ENCODE peak calls at places on chromosomes 16 and 17, in seven cellular contexts. One of them, this sample, is unnamed. For H3K4me1 and H3K9me3, the result is how much of the 10 kb centered on the place peaks cover.

GRCh38 chr16:2894231-2894630 is 11.2 kb downstream of the FLYWCH2 start:
- DNase-seq in H1: no peak
- DNase-seq in K562: no peak
- DNase-seq in transverse colon: no peak
- DNase-seq in suprapubic skin: no peak
- DNase-seq in sigmoid colon: no peak
- DNase-seq in GM12878: no peak
- DNase-seq in this sample: no peak

GRCh38 chr16:78390070-78390469 is 290.6 kb downstream of the WWOX start:
- DNase-seq in transverse colon: no peak
- DNase-seq in H1: no peak
- DNase-seq in suprapubic skin: no peak
- DNase-seq in GM12878: no peak
- DNase-seq in sigmoid colon: no peak
- DNase-seq in K562: no peak
- DNase-seq in this sample: no peak

GRCh38 chr17:1752425-1752941 is 9.4 kb upstream of the SERPINF1 start:
- DNase-seq in transverse colon: peak
- DNase-seq in K562: no peak
- DNase-seq in sigmoid colon: no peak
- DNase-seq in GM12878: no peak
- DNase-seq in H1: no peak
- DNase-seq in suprapubic skin: no peak
- DNase-seq in this sample: peak

GRCh38 chr17:6471531-6472465 is 27.5 kb downstream of the PIMREG start:
- DNase-seq in suprapubic skin: no peak
- DNase-seq in H1: no peak
- DNase-seq in K562: peak
- DNase-seq in transverse colon: no peak
- DNase-seq in sigmoid colon: no peak
- DNase-seq in GM12878: no peak
- DNase-seq in this sample: no peak

GRCh38 chr16:35752012-35752772 is 2292.8 kb downstream of the TP53TG3F start:
- DNase-seq in suprapubic skin: peak
- DNase-seq in GM12878: no peak
- DNase-seq in sigmoid colon: no peak
- DNase-seq in H1: no peak
- DNase-seq in transverse colon: no peak
- DNase-seq in K562: no peak
- DNase-seq in this sample: no peak

GRCh38 chr16:89471225-89471624 is 19.1 kb downstream of the ANKRD11 start:
- DNase-seq in GM12878: no peak
- DNase-seq in suprapubic skin: no peak
- DNase-seq in transverse colon: no peak
- DNase-seq in K562: no peak
- DNase-seq in H1: no peak
- DNase-seq in sigmoid colon: no peak
- DNase-seq in this sample: peak

GRCh38 chr16:50315346-50315997 is 49.1 kb downstream of the ADCY7 start:
- DNase-seq in H1: no peak
- DNase-seq in suprapubic skin: peak
- DNase-seq in transverse colon: peak
- DNase-seq in K562: no peak
- DNase-seq in sigmoid colon: peak
- DNase-seq in GM12878: no peak
- DNase-seq in this sample: peak

GRCh38 chr16:67461600-67462278 is 19.2 kb downstream of the ATP6V0D1 start:
- DNase-seq in GM12878: no peak
- DNase-seq in transverse colon: peak
- DNase-seq in sigmoid colon: no peak
- DNase-seq in H1: no peak
- DNase-seq in K562: no peak
- DNase-seq in suprapubic skin: no peak
- DNase-seq in this sample: no peak

GRCh38 chr16:49179714-49180330 is 101.8 kb downstream of the CBLN1 start:
- DNase-seq in GM12878: no peak
- DNase-seq in suprapubic skin: no peak
- DNase-seq in K562: no peak
- DNase-seq in sigmoid colon: no peak
- DNase-seq in transverse colon: peak
- DNase-seq in H1: no peak
- DNase-seq in this sample: no peak

GRCh38 chr17:63848834-63849689 is 6.6 kb upstream of the SMARCD2 start:
- DNase-seq in K562: peak
- DNase-seq in H1: peak
- DNase-seq in suprapubic skin: peak
- DNase-seq in GM12878: peak
- DNase-seq in transverse colon: peak
- DNase-seq in sigmoid colon: peak
- DNase-seq in this sample: peak

GRCh38 chr16:71421911-71422310 is 19.9 kb downstream of the TLE7 start:
- DNase-seq in sigmoid colon: peak
- DNase-seq in K562: peak
- DNase-seq in transverse colon: peak
- DNase-seq in suprapubic skin: no peak
- DNase-seq in GM12878: no peak
- DNase-seq in H1: peak
- DNase-seq in this sample: peak

GRCh38 chr17:17346428-17347233 is 43.5 kb downstream of the NT5M start:
- DNase-seq in suprapubic skin: peak
- DNase-seq in H1: no peak
- DNase-seq in transverse colon: no peak
- DNase-seq in K562: no peak
- DNase-seq in GM12878: no peak
- DNase-seq in sigmoid colon: peak
- DNase-seq in this sample: peak

GRCh38 chr17:81426676-81427445 is 31.6 kb downstream of the BAHCC1 start:
- DNase-seq in transverse colon: no peak
- DNase-seq in H1: no peak
- DNase-seq in sigmoid colon: no peak
- DNase-seq in suprapubic skin: no peak
- DNase-seq in K562: no peak
- DNase-seq in GM12878: no peak
- DNase-seq in this sample: no peak

GRCh38 chr17:19354748-19355147 is 7.8 kb downstream of the B9D1 start:
- DNase-seq in K562: no peak
- DNase-seq in suprapubic skin: no peak
- DNase-seq in transverse colon: no peak
- DNase-seq in H1: no peak
- DNase-seq in GM12878: no peak
- DNase-seq in sigmoid colon: no peak
- DNase-seq in this sample: no peak
- TF ChIP-seq POLR2AphosphoS5 in K562: no peak
- TF ChIP-seq POLR2AphosphoS5 in suprapubic skin: no peak
- TF ChIP-seq POLR2AphosphoS5 in transverse colon: no peak
- TF ChIP-seq POLR2AphosphoS5 in H1: no peak
- TF ChIP-seq POLR2AphosphoS5 in GM12878: no peak
- TF ChIP-seq POLR2AphosphoS5 in sigmoid colon: no peak
- TF ChIP-seq POLR2AphosphoS5 in this sample: no peak

GRCh38 chr16:30561212-30561816 is 3.1 kb upstream of the ZNF764 start:
- DNase-seq in H1: peak
- DNase-seq in K562: no peak
- DNase-seq in suprapubic skin: no peak
- DNase-seq in GM12878: no peak
- DNase-seq in transverse colon: peak
- DNase-seq in sigmoid colon: no peak
- DNase-seq in this sample: peak
- H3K4me1 ChIP-seq in H1: under half
- H3K4me1 ChIP-seq in K562: under half
- H3K4me1 ChIP-seq in suprapubic skin: under half
- H3K4me1 ChIP-seq in GM12878: under half
- H3K4me1 ChIP-seq in transverse colon: under half
- H3K4me1 ChIP-seq in sigmoid colon: under half
- H3K4me1 ChIP-seq in this sample: under half

DNA sequence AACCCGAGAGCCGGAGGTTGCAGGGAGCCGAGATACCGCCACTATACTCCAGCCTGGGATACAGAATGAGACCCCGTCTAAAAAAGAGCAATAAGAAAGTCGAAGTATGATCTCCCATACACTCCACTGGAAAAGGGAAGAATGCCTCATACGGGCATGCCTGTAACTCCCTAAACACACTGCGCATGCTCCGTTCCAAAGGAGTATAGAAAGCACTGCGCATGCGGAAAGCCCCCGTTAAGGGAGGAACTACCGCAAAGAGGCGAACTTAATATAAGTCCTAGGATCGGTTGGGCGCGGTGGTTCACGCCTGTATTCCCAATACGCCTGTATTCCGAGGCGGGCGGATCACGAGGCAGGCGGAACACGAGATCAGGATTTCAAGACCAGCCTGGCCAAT is 313.1 kb upstream of the ERCC4 start:
- DNase-seq in H1: no peak
- DNase-seq in sigmoid colon: no peak
- DNase-seq in GM12878: no peak
- DNase-seq in transverse colon: no peak
- DNase-seq in suprapubic skin: no peak
- DNase-seq in K562: no peak
- DNase-seq in this sample: no peak
- H3K9me3 ChIP-seq in H1: under half
- H3K9me3 ChIP-seq in sigmoid colon: under half
- H3K9me3 ChIP-seq in GM12878: under half
- H3K9me3 ChIP-seq in transverse colon: under half
- H3K9me3 ChIP-seq in suprapubic skin: under half
- H3K9me3 ChIP-seq in K562: under half
- H3K9me3 ChIP-seq in this sample: under half

GRCh38 chr17:50638851-50639767 is 4.4 kb downstream of the ABCC3 start:
- DNase-seq in K562: no peak
- DNase-seq in suprapubic skin: peak
- DNase-seq in GM12878: no peak
- DNase-seq in sigmoid colon: peak
- DNase-seq in H1: no peak
- DNase-seq in transverse colon: peak
- DNase-seq in this sample: peak

GRCh38 chr17:50636145-50636803 is 1.6 kb downstream of the ABCC3 start:
- DNase-seq in H1: no peak
- DNase-seq in sigmoid colon: no peak
- DNase-seq in suprapubic skin: no peak
- DNase-seq in K562: no peak
- DNase-seq in GM12878: no peak
- DNase-seq in transverse colon: no peak
- DNase-seq in this sample: no peak

GRCh38 chr17:50637829-50638571 is 3.3 kb downstream of the ABCC3 start:
- DNase-seq in suprapubic skin: no peak
- DNase-seq in K562: no peak
- DNase-seq in GM12878: no peak
- DNase-seq in sigmoid colon: no peak
- DNase-seq in transverse colon: no peak
- DNase-seq in H1: no peak
- DNase-seq in this sample: no peak

GRCh38 chr17:50636804-50637195 is 2.1 kb downstream of the ABCC3 start:
- DNase-seq in GM12878: no peak
- DNase-seq in H1: no peak
- DNase-seq in transverse colon: no peak
- DNase-seq in sigmoid colon: no peak
- DNase-seq in suprapubic skin: no peak
- DNase-seq in K562: no peak
- DNase-seq in this sample: no peak

DNA sequence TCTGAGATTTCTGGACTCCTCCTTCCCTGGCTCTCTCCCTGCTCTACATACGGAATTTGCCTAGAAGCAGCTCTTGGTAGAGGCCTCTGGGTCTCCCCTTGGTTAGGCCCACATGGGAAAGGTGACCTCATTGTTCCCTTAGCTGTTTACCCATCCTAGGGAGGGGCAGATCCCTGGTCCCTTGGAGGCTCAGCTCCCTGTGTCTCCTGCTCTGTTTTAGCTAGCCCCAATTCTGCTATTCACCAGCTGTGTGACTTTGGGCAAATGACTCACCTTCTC is 3.8 kb downstream of the ABCC3 start:
- DNase-seq in GM12878: no peak
- DNase-seq in K562: no peak
- DNase-seq in sigmoid colon: no peak
- DNase-seq in transverse colon: no peak
- DNase-seq in suprapubic skin: no peak
- DNase-seq in H1: no peak
- DNase-seq in this sample: no peak
- TF ChIP-seq POLR2AphosphoS5 in GM12878: no peak
- TF ChIP-seq POLR2AphosphoS5 in K562: no peak
- TF ChIP-seq POLR2AphosphoS5 in sigmoid colon: no peak
- TF ChIP-seq POLR2AphosphoS5 in transverse colon: no peak
- TF ChIP-seq POLR2AphosphoS5 in suprapubic skin: no peak
- TF ChIP-seq POLR2AphosphoS5 in H1: no peak
- TF ChIP-seq POLR2AphosphoS5 in this sample: no peak